ENCODE peak calls at places on chromosomes 3 and 15, in four cellular contexts. One of them, this sample, is unnamed.

GRCh38 chr3:99396651-99397050 is 241.7 kb upstream of the COL8A1 start:
- DNase-seq in NB4: no peak
- DNase-seq in A549: no peak
- DNase-seq in heart left ventricle: no peak
- DNase-seq in this sample: no peak

GRCh38 chr15:42121667-42122066 is 27.3 kb upstream of the PLA2G4D start:
- DNase-seq in NB4: peak
- DNase-seq in A549: no peak
- DNase-seq in heart left ventricle: no peak
- DNase-seq in this sample: peak

GRCh38 chr15:78000927-78001249 is 76.6 kb downstream of the TBC1D2B start:
- DNase-seq in NB4: no peak
- DNase-seq in A549: no peak
- DNase-seq in heart left ventricle: no peak
- DNase-seq in this sample: no peak

GRCh38 chr3:138089091-138089490 is 26.3 kb downstream of the DZIP1L start:
- DNase-seq in NB4: no peak
- DNase-seq in A549: peak
- DNase-seq in heart left ventricle: no peak
- DNase-seq in this sample: no peak

GRCh38 chr15:70802629-70803028 is 39.3 kb upstream of the UACA start:
- DNase-seq in NB4: no peak
- DNase-seq in A549: peak
- DNase-seq in heart left ventricle: no peak
- DNase-seq in this sample: no peak

GRCh38 chr15:52191207-52191606 is at the start of gene GNB5:
- DNase-seq in NB4: no peak
- DNase-seq in A549: no peak
- DNase-seq in heart left ventricle: no peak
- DNase-seq in this sample: no peak

GRCh38 chr3:72590732-72591192 is 257.5 kb downstream of the SHQ1 start:
- DNase-seq in NB4: no peak
- DNase-seq in A549: no peak
- DNase-seq in heart left ventricle: no peak
- DNase-seq in this sample: no peak

GRCh38 chr3:179853176-179853575 is 183.6 kb downstream of the PEX5L start:
- DNase-seq in NB4: peak
- DNase-seq in A549: no peak
- DNase-seq in heart left ventricle: no peak
- DNase-seq in this sample: no peak

GRCh38 chr3:36992806-36993325 is at the start of gene EPM2AIP1:
- DNase-seq in NB4: peak
- DNase-seq in A549: no peak
- DNase-seq in heart left ventricle: peak
- DNase-seq in this sample: no peak

GRCh38 chr3:4786431-4786830 is 192.8 kb upstream of the BHLHE40 start:
- DNase-seq in NB4: peak
- DNase-seq in A549: no peak
- DNase-seq in heart left ventricle: no peak
- DNase-seq in this sample: no peak

GRCh38 chr3:32018723-32019564 is 37.4 kb downstream of the ZNF860 start:
- DNase-seq in NB4: peak
- DNase-seq in A549: peak
- DNase-seq in heart left ventricle: no peak
- DNase-seq in this sample: no peak

GRCh38 chr3:178907081-178907480 is 164.5 kb downstream of the ZMAT3 start:
- DNase-seq in NB4: peak
- DNase-seq in A549: no peak
- DNase-seq in heart left ventricle: no peak
- DNase-seq in this sample: no peak

GRCh38 chr3:194730369-194730768 is 44.7 kb downstream of the FAM43A start:
- DNase-seq in NB4: no peak
- DNase-seq in A549: no peak
- DNase-seq in heart left ventricle: no peak
- DNase-seq in this sample: peak

GRCh38 chr3:112308151-112308911 is 14.3 kb upstream of the SLC9C1 start:
- DNase-seq in NB4: no peak
- DNase-seq in A549: peak
- DNase-seq in heart left ventricle: no peak
- DNase-seq in this sample: no peak

GRCh38 chr3:128427175-128427857 is 39.4 kb downstream of the DNAJB8 start:
- DNase-seq in NB4: no peak
- DNase-seq in A549: no peak
- DNase-seq in heart left ventricle: no peak
- DNase-seq in this sample: no peak

GRCh38 chr3:111087924-111088469 is 16.4 kb downstream of the NECTIN3 start:
- DNase-seq in NB4: no peak
- DNase-seq in A549: no peak
- DNase-seq in heart left ventricle: no peak
- DNase-seq in this sample: no peak

GRCh38 chr3:175386630-175387029 is 527.5 kb downstream of the NAALADL2 start:
- DNase-seq in NB4: no peak
- DNase-seq in A549: peak
- DNase-seq in heart left ventricle: no peak
- DNase-seq in this sample: no peak

GRCh38 chr15:38474155-38474757 is 20.3 kb downstream of the FAM98B start:
- DNase-seq in NB4: peak
- DNase-seq in A549: peak
- DNase-seq in heart left ventricle: no peak
- DNase-seq in this sample: peak

GRCh38 chr3:184262166-184262926 is 993 bp upstream of the CAMK2N2 start:
- DNase-seq in NB4: peak
- DNase-seq in A549: no peak
- DNase-seq in heart left ventricle: no peak
- DNase-seq in this sample: no peak

GRCh38 chr3:27387625-27388024 is 18.4 kb upstream of the NEK10 start:
- DNase-seq in NB4: no peak
- DNase-seq in A549: no peak
- DNase-seq in heart left ventricle: no peak
- DNase-seq in this sample: no peak

GRCh38 chr3:52986938-52987337 is 58.9 kb downstream of the SFMBT1 start:
- DNase-seq in NB4: peak
- DNase-seq in A549: peak
- DNase-seq in heart left ventricle: no peak
- DNase-seq in this sample: no peak

GRCh38 chr3:18732474-18732873 is 307.3 kb upstream of the SATB1 start:
- DNase-seq in NB4: no peak
- DNase-seq in A549: no peak
- DNase-seq in heart left ventricle: no peak
- DNase-seq in this sample: no peak

GRCh38 chr15:25464784-25465183 is 26.0 kb upstream of the UBE3A start:
- DNase-seq in NB4: no peak
- DNase-seq in A549: no peak
- DNase-seq in heart left ventricle: no peak
- DNase-seq in this sample: no peak

GRCh38 chr3:162525052-162525451 is 1028.4 kb downstream of the OTOL1 start:
- DNase-seq in NB4: no peak
- DNase-seq in A549: no peak
- DNase-seq in heart left ventricle: no peak
- DNase-seq in this sample: no peak

GRCh38 chr3:172098698-172099494 is 59.5 kb downstream of the FNDC3B start:
- DNase-seq in NB4: no peak
- DNase-seq in A549: no peak
- DNase-seq in heart left ventricle: no peak
- DNase-seq in this sample: no peak

GRCh38 chr3:192223815-192224214 is 503.5 kb downstream of the FGF12 start:
- DNase-seq in NB4: no peak
- DNase-seq in A549: no peak
- DNase-seq in heart left ventricle: no peak
- DNase-seq in this sample: no peak

GRCh38 chr3:38348903-38349302 is 2.3 kb downstream of the XYLB start:
- DNase-seq in NB4: peak
- DNase-seq in A549: no peak
- DNase-seq in heart left ventricle: no peak
- DNase-seq in this sample: peak

GRCh38 chr15:74265046-74265639 is 29.0 kb downstream of the CCDC33 start:
- DNase-seq in NB4: peak
- DNase-seq in A549: no peak
- DNase-seq in heart left ventricle: no peak
- DNase-seq in this sample: no peak

GRCh38 chr3:179768080-179768479 is 115.2 kb downstream of the USP13 start:
- DNase-seq in NB4: peak
- DNase-seq in A549: peak
- DNase-seq in heart left ventricle: no peak
- DNase-seq in this sample: no peak

GRCh38 chr15:68795298-68795848 is 25.3 kb downstream of the ANP32A start:
- DNase-seq in NB4: no peak
- DNase-seq in A549: no peak
- DNase-seq in heart left ventricle: peak
- DNase-seq in this sample: peak

GRCh38 chr3:839981-840380 is 252.8 kb upstream of the CNTN6 start:
- DNase-seq in NB4: no peak
- DNase-seq in A549: no peak
- DNase-seq in heart left ventricle: no peak
- DNase-seq in this sample: no peak

GRCh38 chr3:114664006-114664405 is 370.2 kb downstream of the TIGIT start:
- DNase-seq in NB4: no peak
- DNase-seq in A549: no peak
- DNase-seq in heart left ventricle: no peak
- DNase-seq in this sample: no peak

GRCh38 chr3:114660124-114660523 is 366.3 kb downstream of the TIGIT start:
- DNase-seq in NB4: no peak
- DNase-seq in A549: no peak
- DNase-seq in heart left ventricle: peak
- DNase-seq in this sample: no peak

GRCh38 chr3:114660808-114661207 is 367.0 kb downstream of the TIGIT start:
- DNase-seq in NB4: no peak
- DNase-seq in A549: no peak
- DNase-seq in heart left ventricle: no peak
- DNase-seq in this sample: no peak

DNA sequence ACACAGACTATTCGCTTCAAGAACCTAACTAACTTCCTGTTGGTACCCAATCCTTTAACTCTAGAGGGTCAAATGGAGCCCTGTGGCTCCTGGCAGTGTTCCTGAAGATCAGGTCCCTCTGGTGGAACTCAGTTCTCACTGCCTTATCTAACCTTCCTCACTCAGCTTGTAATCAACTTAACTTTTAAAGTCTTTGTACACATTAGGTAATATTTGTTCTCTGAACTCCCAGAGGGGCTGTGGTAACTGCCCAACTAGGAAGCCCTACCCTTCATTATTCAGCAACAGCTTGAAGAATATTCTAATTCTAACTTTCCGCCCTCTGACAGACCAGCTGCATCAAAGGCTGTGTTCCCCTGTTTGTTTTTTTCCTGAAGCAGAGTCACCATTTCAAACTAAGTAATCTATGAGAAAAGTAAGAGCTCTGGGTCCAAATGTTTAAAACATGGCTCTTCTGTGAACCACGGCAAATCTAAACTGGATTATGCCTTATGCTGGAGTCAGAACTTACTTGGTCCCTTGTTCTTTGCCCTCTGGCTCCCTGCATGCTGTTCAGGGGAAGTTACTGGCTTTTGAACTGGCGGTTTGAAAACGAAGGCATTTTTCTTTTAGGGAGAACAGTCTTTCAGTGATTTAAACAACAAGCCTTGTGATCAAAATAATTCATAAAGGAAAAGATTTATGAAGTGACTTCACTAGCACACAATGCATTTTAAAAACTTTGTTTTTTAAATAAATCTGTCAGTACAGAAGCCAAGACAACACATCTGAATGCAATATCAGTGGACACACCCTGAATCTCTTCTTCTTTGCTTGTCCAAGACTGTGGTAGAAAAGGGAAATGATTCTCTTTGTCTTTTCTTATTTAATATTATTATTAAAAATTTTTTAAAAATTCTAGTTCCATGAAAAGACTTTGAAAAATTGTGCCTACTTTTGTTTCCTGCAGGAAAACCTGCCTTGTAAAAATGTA is 365.6 kb downstream of the TIGIT start:
- DNase-seq in NB4: peak
- DNase-seq in A549: no peak
- DNase-seq in heart left ventricle: peak
- DNase-seq in this sample: no peak
- TF ChIP-seq CTCF in NB4: no peak
- TF ChIP-seq CTCF in A549: no peak
- TF ChIP-seq CTCF in heart left ventricle: peak
- TF ChIP-seq CTCF in this sample: no peak

GRCh38 chr3:126677862-126678549 is 23.1 kb upstream of the TXNRD3 start:
- DNase-seq in NB4: no peak
- DNase-seq in A549: no peak
- DNase-seq in heart left ventricle: no peak
- DNase-seq in this sample: no peak

GRCh38 chr3:126678691-126679317 is 23.9 kb upstream of the TXNRD3 start:
- DNase-seq in NB4: no peak
- DNase-seq in A549: no peak
- DNase-seq in heart left ventricle: no peak
- DNase-seq in this sample: no peak

GRCh38 chr3:126676919-126677705 is 22.2 kb upstream of the TXNRD3 start:
- DNase-seq in NB4: peak
- DNase-seq in A549: no peak
- DNase-seq in heart left ventricle: no peak
- DNase-seq in this sample: no peak

GRCh38 chr3:126679831-126680677 is 24.0 kb upstream of the CHCHD6 start:
- DNase-seq in NB4: no peak
- DNase-seq in A549: no peak
- DNase-seq in heart left ventricle: no peak
- DNase-seq in this sample: no peak

GRCh38 chr3:126679318-126679751 is 24.4 kb upstream of the TXNRD3 start:
- DNase-seq in NB4: peak
- DNase-seq in A549: peak
- DNase-seq in heart left ventricle: peak
- DNase-seq in this sample: peak
- H3K4me3 ChIP-seq in NB4: no peak
- H3K4me3 ChIP-seq in A549: no peak
- H3K4me3 ChIP-seq in heart left ventricle: no peak
- H3K4me3 ChIP-seq in this sample: no peak

GRCh38 chr15:99454941-99455795 is 110.6 kb upstream of the MEF2A start:
- DNase-seq in NB4: peak
- DNase-seq in A549: peak
- DNase-seq in heart left ventricle: peak
- DNase-seq in this sample: peak
- TF ChIP-seq POLR2A in NB4: no peak
- TF ChIP-seq POLR2A in A549: no peak
- TF ChIP-seq POLR2A in heart left ventricle: no peak
- TF ChIP-seq POLR2A in this sample: no peak

DNA sequence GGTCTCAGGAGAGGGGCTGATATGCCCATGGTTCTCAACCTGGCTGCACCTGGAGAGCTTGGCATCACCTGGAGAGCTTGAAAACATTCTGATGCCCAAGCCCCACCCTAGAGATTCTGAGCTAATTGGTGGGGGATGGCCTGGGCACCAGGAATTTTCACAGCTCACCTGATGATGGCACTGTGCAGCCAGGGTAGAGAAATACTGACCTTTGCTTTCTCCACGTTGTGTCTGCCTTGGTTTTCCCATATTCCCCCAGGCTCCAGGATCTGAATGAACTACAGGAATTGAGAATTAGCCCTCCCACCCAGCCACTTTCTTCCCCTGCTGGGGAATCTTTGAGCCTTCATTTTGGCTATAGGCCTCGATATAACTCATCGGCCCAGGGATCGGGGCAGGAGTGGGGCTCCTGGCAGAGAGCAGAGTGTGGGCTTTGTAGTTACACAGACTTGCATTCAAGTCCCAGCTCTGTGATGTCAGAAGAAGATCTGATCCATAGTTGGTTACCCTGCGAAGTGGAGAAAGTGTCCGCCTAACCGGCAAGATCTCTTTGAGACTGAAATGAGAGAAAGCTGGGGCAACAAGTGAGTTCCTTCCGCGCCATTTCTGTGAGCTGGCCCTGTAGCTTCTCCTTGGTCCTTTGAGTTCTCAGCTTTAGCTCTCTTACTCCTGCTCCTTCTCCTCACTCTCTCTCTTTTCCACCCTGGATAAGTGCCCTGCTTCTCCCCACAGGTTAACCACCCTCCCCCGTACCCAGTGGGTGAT is 33.1 kb upstream of the UBE2Q2 start:
- DNase-seq in NB4: peak
- DNase-seq in A549: peak
- DNase-seq in heart left ventricle: no peak
- DNase-seq in this sample: no peak
- TF ChIP-seq CTCF in NB4: peak
- TF ChIP-seq CTCF in A549: peak
- TF ChIP-seq CTCF in heart left ventricle: no peak
- TF ChIP-seq CTCF in this sample: no peak